ENCODE peak calls at places on chromosomes 6 and 20, in four cellular contexts. W, H, E and B are unnamed samples.

GRCh38 chr6:9332241-9332640 is 896.9 kb upstream of the SLC35B3 start:
- DNase-seq in W (no peak), H (no peak), E (no peak), B (no peak)

GRCh38 chr20:58600756-58601155 is 50.3 kb upstream of the STX16 start:
- DNase-seq in W (no peak), H (no peak), E (no peak), B (no peak)

GRCh38 chr20:15100506-15101160 is 763.2 kb upstream of the FLRT3 start:
- DNase-seq in W (no peak), H (no peak), E (no peak), B (no peak)

GRCh38 chr6:101011165-101011564 is 130.0 kb upstream of the ASCC3 start:
- DNase-seq in W (no peak), H (no peak), E (no peak), B (peak)

GRCh38 chr6:13708679-13709261 is 2.9 kb downstream of the RANBP9 start:
- DNase-seq in W (peak), H (no peak), E (no peak), B (peak)

GRCh38 chr20:40390654-40391053 is 298.4 kb downstream of the MAFB start:
- DNase-seq in W (no peak), H (no peak), E (no peak), B (no peak)

GRCh38 chr20:34891166-34892062 is 15.0 kb downstream of the ACSS2 start:
- DNase-seq in W (peak), H (peak), E (no peak), B (peak)

GRCh38 chr6:56742122-56742791 is 99.6 kb upstream of the DST start:
- DNase-seq in W (peak), H (no peak), E (no peak), B (no peak)

GRCh38 chr6:136089885-136090284 is 160.2 kb downstream of the MTFR2 start:
- DNase-seq in W (no peak), H (no peak), E (no peak), B (peak)

GRCh38 chr20:4952229-4952628 is 49.1 kb downstream of the SLC23A2 start:
- DNase-seq in W (no peak), H (no peak), E (no peak), B (no peak)

GRCh38 chr6:43987838-43988439 is 139.3 kb downstream of the MRPL14 start:
- DNase-seq in W (no peak), H (no peak), E (no peak), B (no peak)

GRCh38 chr20:6142348-6142993 is 19.6 kb upstream of the FERMT1 start:
- DNase-seq in W (peak), H (peak), E (peak), B (peak)

GRCh38 chr20:6006603-6006949 is 47.3 kb downstream of the LRRN4 start:
- DNase-seq in W (no peak), H (no peak), E (no peak), B (no peak)

GRCh38 chr20:54132612-54133433 is 41.0 kb downstream of the CYP24A1 start:
- DNase-seq in W (peak), H (peak), E (no peak), B (peak)

GRCh38 chr6:106475280-106475679 is 114.8 kb downstream of the CRYBG1 start:
- DNase-seq in W (no peak), H (no peak), E (no peak), B (no peak)

GRCh38 chr20:24837721-24838456 is 111.2 kb upstream of the CST7 start:
- DNase-seq in W (no peak), H (no peak), E (no peak), B (peak)

GRCh38 chr6:107911711-107912110 is 46.3 kb downstream of the SEC63 start:
- DNase-seq in W (no peak), H (no peak), E (no peak), B (no peak)

GRCh38 chr20:50242863-50243609 is 52.4 kb downstream of the CEBPB start:
- DNase-seq in W (peak), H (peak), E (peak), B (no peak)

GRCh38 chr20:31595654-31596411 is 9.3 kb upstream of the ID1 start:
- DNase-seq in W (peak), H (peak), E (peak), B (peak)

GRCh38 chr6:170098428-170099170 is 192.3 kb downstream of the DLL1 start:
- DNase-seq in W (no peak), H (no peak), E (no peak), B (no peak)

GRCh38 chr6:25456249-25456648 is 177.1 kb downstream of the CARMIL1 start:
- DNase-seq in W (no peak), H (no peak), E (no peak), B (no peak)

GRCh38 chr6:112694986-112695385 is 347.9 kb downstream of the RFPL4B start:
- DNase-seq in W (no peak), H (no peak), E (no peak), B (no peak)

GRCh38 chr20:53050338-53050737 is 78.2 kb downstream of the TSHZ2 start:
- DNase-seq in W (no peak), H (no peak), E (no peak), B (no peak)

GRCh38 chr6:32895006-32895345 is 41.0 kb downstream of the PSMB9 start:
- DNase-seq in W (no peak), H (no peak), E (no peak), B (no peak)

GRCh38 chr20:3923818-3924217 is 34.6 kb downstream of the PANK2 start:
- DNase-seq in W (peak), H (no peak), E (no peak), B (peak)

GRCh38 chr6:33599413-33599911 is 19.4 kb upstream of the BAK1 start:
- DNase-seq in W (no peak), H (no peak), E (no peak), B (no peak)